ENCODE peak calls at places on chromosomes 4 and X, in four cellular contexts. O is GM23248; S is stimulated activated CD4-positive, alpha-beta T cell treated with anti-CD3 and anti-CD28 coated beads, Interleukin-1b, Interleukin-23, amount 100 ng/mL, for 24 hours; B is stimulated activated CD8-positive, alpha-beta memory T cell treated with anti-CD3 and anti-CD28 coated beads, Interleukin-4, amount 100 ng/mL, for 24 hours. F is an unnamed sample.

GRCh38 chrX:10769696-10770619 is 149.6 kb upstream of the MID1 start:
- DNase-seq in O (peak), S (no peak), B (no peak), F (no peak)

GRCh38 chr4:46386570-46386969 is 3.4 kb downstream of the GABRA2 start:
- DNase-seq in O (peak), S (no peak), B (no peak), F (peak)

GRCh38 chr4:13160906-13161305 is 323.2 kb downstream of the RAB28 start:
- DNase-seq in O (peak), S (no peak), B (no peak), F (no peak)

GRCh38 chrX:39975094-39975865 is 122.5 kb downstream of the BCOR start:
- DNase-seq in O (no peak), S (no peak), B (no peak), F (no peak)

GRCh38 chrX:25523574-25523973 is 507.8 kb upstream of the ARX start:
- DNase-seq in O (peak), S (no peak), B (no peak), F (peak)

GRCh38 chr4:87973283-87974169 is 2.0 kb upstream of the SPP1 start:
- DNase-seq in O (peak), S (no peak), B (no peak), F (peak)

GRCh38 chrX:83469551-83469950 is 38.5 kb upstream of the POU3F4 start:
- DNase-seq in O (peak), S (no peak), B (no peak), F (peak)

GRCh38 chrX:65635371-65635770 is 32.1 kb upstream of the MSN start:
- DNase-seq in O (peak), S (no peak), B (no peak), F (no peak)

GRCh38 chr4:15774020-15774420 is 4.1 kb upstream of the CD38 start:
- DNase-seq in O (peak), S (no peak), B (no peak), F (no peak)

GRCh38 chrX:989959-990510 is 222.4 kb downstream of the CRLF2 start:
- DNase-seq in O (no peak), S (peak), B (peak), F (peak)

GRCh38 chr4:84479663-84480062 is 19.4 kb downstream of the NKX6-1 start:
- DNase-seq in O (no peak), S (no peak), B (no peak), F (peak)

GRCh38 chr4:84870398-84871163 is 95.9 kb downstream of the WDFY3 start:
- DNase-seq in O (peak), S (no peak), B (no peak), F (peak)

GRCh38 chrX:103730746-103731508 is 20.2 kb downstream of the TMEM31 start:
- DNase-seq in O (peak), S (no peak), B (no peak), F (no peak)

GRCh38 chrX:38232287-38232686 is 11.6 kb upstream of the SRPX start:
- DNase-seq in O (peak), S (no peak), B (no peak), F (peak)

GRCh38 chr4:156609421-156609820 is 362.2 kb downstream of the PDGFC start:
- DNase-seq in O (no peak), S (no peak), B (no peak), F (no peak)

GRCh38 chr4:31995943-31996901 is 1276.1 kb downstream of the PCDH7 start:
- DNase-seq in O (no peak), S (no peak), B (no peak), F (no peak)

GRCh38 chrX:130110379-130111219 is at the start of gene ELF4:
- DNase-seq in O (peak), S (no peak), B (peak), F (peak)

GRCh38 chrX:119784747-119785446 is 6.5 kb downstream of the RPL39 start:
- DNase-seq in O (peak), S (peak), B (peak), F (peak)

GRCh38 chr4:79869597-79870336 is 203.3 kb downstream of the ANTXR2 start:
- DNase-seq in O (no peak), S (no peak), B (no peak), F (no peak)

GRCh38 chrX:72016881-72017783 is 106.5 kb downstream of the NHSL2 start:
- DNase-seq in O (no peak), S (no peak), B (no peak), F (no peak)

GRCh38 chr4:998096-998691 is 5.0 kb upstream of the SLC26A1 start:
- DNase-seq in O (no peak), S (no peak), B (no peak), F (peak)

GRCh38 chr4:79851625-79852304 is 221.3 kb downstream of the ANTXR2 start:
- DNase-seq in O (peak), S (no peak), B (no peak), F (peak)

GRCh38 chr4:168183717-168184571 is 91.6 kb downstream of the ANXA10 start:
- DNase-seq in O (peak), S (no peak), B (no peak), F (peak)

GRCh38 chr4:131441004-131441688 is 1707.9 kb upstream of the PCDH10 start:
- DNase-seq in O (no peak), S (no peak), B (no peak), F (no peak)

GRCh38 chr4:182695009-182695408 is 222.2 kb downstream of the DCTD start:
- DNase-seq in O (no peak), S (no peak), B (no peak), F (no peak)

GRCh38 chr4:72119946-72120345 is 88.1 kb downstream of the NPFFR2 start:
- DNase-seq in O (no peak), S (no peak), B (no peak), F (no peak)

GRCh38 chr4:52842788-52843187 is 19.3 kb upstream of the RASL11B start:
- DNase-seq in O (no peak), S (no peak), B (no peak), F (no peak)

GRCh38 chrX:106955004-106955772 is 35.0 kb downstream of the CLDN2 start:
- DNase-seq in O (peak), S (no peak), B (no peak), F (no peak)

GRCh38 chr4:87118826-87119225 is 101.6 kb downstream of the KLHL8 start:
- DNase-seq in O (peak), S (no peak), B (no peak), F (peak)

GRCh38 chr4:139522457-139522856 is 33.6 kb downstream of the SETD7 start:
- DNase-seq in O (no peak), S (no peak), B (no peak), F (no peak)

GRCh38 chrX:153903238-153903980 is 1.1 kb upstream of the AVPR2 start:
- DNase-seq in O (no peak), S (no peak), B (no peak), F (peak)

GRCh38 chr4:148015058-148015457 is 283.2 kb downstream of the ARHGAP10 start:
- DNase-seq in O (no peak), S (no peak), B (no peak), F (peak)

GRCh38 chr4:86117781-86118302 is 242.0 kb downstream of the MAPK10 start:
- DNase-seq in O (peak), S (no peak), B (no peak), F (no peak)

GRCh38 chrX:134948333-134949241 is 42.2 kb upstream of the SMIM10 start:
- DNase-seq in O (peak), S (no peak), B (no peak), F (no peak)

GRCh38 chr4:90603540-90603939 is 476.3 kb downstream of the CCSER1 start:
- DNase-seq in O (no peak), S (no peak), B (no peak), F (no peak)

F was measured in OCI-M1.